ENCODE peak calls at places on chromosomes 2 and 18, in five cellular contexts. A is NCI-H2029, J is GDM1, S is HT1080, X is AG04449. H is an unnamed sample.

GRCh38 chr2:60318544-60318943 is 234.9 kb downstream of the BCL11A start:
- DNase-seq in A (no peak), J (no peak), S (peak; percentile 18), X (no peak), H (no peak)

GRCh38 chr18:9987355-9987754 is 73.5 kb downstream of the VAPA start:
- DNase-seq in A (no peak), J (no peak), S (no peak), X (no peak), H (no peak)

GRCh38 chr2:221851531-221852045 is 279.5 kb upstream of the EPHA4 start:
- DNase-seq in A (no peak), J (no peak), S (peak; percentile 60), X (no peak), H (no peak)

GRCh38 chr2:27988718-27989117 is 98.2 kb downstream of the BABAM2 start:
- DNase-seq in A (no peak), J (no peak), S (no peak), X (no peak), H (no peak)

GRCh38 chr2:222938327-222938726 is 77.5 kb downstream of the ACSL3 start:
- DNase-seq in A (no peak), J (no peak), S (peak; percentile 18), X (no peak), H (no peak)

GRCh38 chr2:17171446-17172049 is 346.7 kb downstream of the RAD51AP2 start:
- DNase-seq in A (no peak), J (no peak), S (peak; percentile 52), X (no peak), H (no peak)

GRCh38 chr2:64860321-64860751 is 128.9 kb upstream of the SLC1A4 start:
- DNase-seq in A (no peak), J (no peak), S (no peak), X (no peak), H (no peak)

GRCh38 chr2:236341066-236341465 is 76.9 kb upstream of the ASB18 start:
- DNase-seq in A (no peak), J (no peak), S (no peak), X (no peak), H (no peak)

GRCh38 chr2:60213865-60214657 is 339.4 kb downstream of the BCL11A start:
- DNase-seq in A (peak; percentile 77), J (no peak), S (no peak), X (no peak), H (no peak)

GRCh38 chr2:172972005-172972619 is 103.5 kb upstream of the MAP3K20 start:
- DNase-seq in A (no peak), J (peak; percentile 26), S (peak; percentile 42), X (no peak), H (no peak)

GRCh38 chr2:121075006-121075545 is 209.9 kb downstream of the TFCP2L1 start:
- DNase-seq in A (peak; percentile 30), J (no peak), S (peak; percentile 100), X (peak; percentile 77), H (peak; percentile 86)

GRCh38 chr2:18404708-18405107 is 155.7 kb downstream of the RDH14 start:
- DNase-seq in A (no peak), J (no peak), S (peak; percentile 17), X (no peak), H (no peak)

GRCh38 chr2:174364628-174365027 is 29.9 kb downstream of the SP9 start:
- DNase-seq in A (no peak), J (no peak), S (no peak), X (no peak), H (no peak)

GRCh38 chr18:11565716-11566115 is 43.7 kb upstream of the SLC35G4 start:
- DNase-seq in A (no peak), J (no peak), S (no peak), X (no peak), H (no peak)

GRCh38 chr2:64742678-64743077 is 89.0 kb upstream of the SERTAD2 start:
- DNase-seq in A (no peak), J (no peak), S (no peak), X (no peak), H (no peak)

GRCh38 chr2:33236457-33236856 is 240.0 kb upstream of the RASGRP3 start:
- DNase-seq in A (no peak), J (no peak), S (peak; percentile 91), X (no peak), H (no peak)

GRCh38 chr2:84888401-84889276 is 7.8 kb upstream of the TRABD2A start:
- DNase-seq in A (no peak), J (peak; percentile 80), S (peak; percentile 55), X (no peak), H (no peak)

GRCh38 chr2:219627105-219628100 is at the start of gene SLC4A3:
- DNase-seq in A (no peak), J (no peak), S (no peak), X (no peak), H (no peak)

GRCh38 chr18:2441544-2441943 is 129.8 kb downstream of the METTL4 start:
- DNase-seq in A (no peak), J (no peak), S (peak; percentile 28), X (no peak), H (no peak)

GRCh38 chr18:26089247-26090129 is 925 bp downstream of the SS18 start:
- DNase-seq in A (no peak), J (no peak), S (peak; percentile 31), X (no peak), H (no peak)

GRCh38 chr2:222000326-222000725 is 298.5 kb downstream of the PAX3 start:
- DNase-seq in A (no peak), J (no peak), S (peak; percentile 97), X (peak; percentile 45), H (no peak)

GRCh38 chr2:62415019-62415431 is 91.0 kb downstream of the TMEM17 start:
- DNase-seq in A (no peak), J (no peak), S (no peak), X (no peak), H (no peak)

GRCh38 chr2:238979636-238980035 is 131.8 kb downstream of the TWIST2 start:
- DNase-seq in A (no peak), J (no peak), S (no peak), X (no peak), H (no peak)

GRCh38 chr2:66428986-66429612 is 5.8 kb upstream of the MEIS1 start:
- DNase-seq in A (peak; percentile 33), J (peak; percentile 27), S (peak; percentile 23), X (no peak), H (peak; percentile 38)

GRCh38 chr18:39732918-39733317 is 2167.3 kb upstream of the CELF4 start:
- DNase-seq in A (no peak), J (no peak), S (peak; percentile 10), X (no peak), H (no peak)

GRCh38 chr2:42859006-42859552 is 66.7 kb upstream of the HAAO start:
- DNase-seq in A (peak; percentile 31), J (peak; percentile 55), S (peak; percentile 66), X (peak; percentile 24), H (no peak)

GRCh38 chr18:47100214-47100831 is 50.0 kb downstream of the HDHD2 start:
- DNase-seq in A (no peak), J (no peak), S (peak; percentile 39), X (no peak), H (no peak)

GRCh38 chr2:238561230-238561629 is 134.5 kb downstream of the ASB1 start:
- DNase-seq in A (no peak), J (no peak), S (peak; percentile 48), X (no peak), H (no peak)

GRCh38 chr2:237603718-237604362 is 13.3 kb upstream of the RAB17 start:
- DNase-seq in A (no peak), J (peak; percentile 75), S (peak; percentile 82), X (no peak), H (no peak)

GRCh38 chr2:119749405-119750066 is 10.2 kb upstream of the PTPN4 start:
- DNase-seq in A (no peak), J (no peak), S (peak; percentile 81), X (no peak), H (no peak)

GRCh38 chr2:99485824-99486223 is 4.0 kb downstream of the REV1 start:
- DNase-seq in A (no peak), J (no peak), S (no peak), X (no peak), H (no peak)

GRCh38 chr18:79530821-79531220 is 135.1 kb downstream of the NFATC1 start:
- DNase-seq in A (no peak), J (no peak), S (no peak), X (no peak), H (no peak)

GRCh38 chr2:218569038-218569431 is 396 bp downstream of the CNOT9 start:
- DNase-seq in A (no peak), J (no peak), S (peak; percentile 61), X (no peak), H (no peak)

H was measured in DMS79.